ENCODE peak calls at places on chromosome 7, in four cellular contexts. H, L, R and D are unnamed samples.

GRCh38 chr7:47737606-47738005 is 155.7 kb upstream of the TNS3 start:
- DNase-seq in R (no peak), L (no peak), H (no peak), D (no peak)

GRCh38 chr7:824106-824505 is 8.2 kb upstream of the SUN1 start:
- DNase-seq in L (no peak), H (no peak), R (no peak), D (no peak)

GRCh38 chr7:106284516-106285050 is at the start of gene NAMPT:
- DNase-seq in H (peak), L (no peak), R (peak), D (peak)

GRCh38 chr7:40133561-40134427 is 628 bp downstream of the MPLKIP start:
- DNase-seq in H (no peak), L (peak), R (no peak), D (peak)

GRCh38 chr7:106504207-106504606 is 156.8 kb downstream of the CCDC71L start:
- DNase-seq in R (no peak), H (no peak), L (no peak), D (no peak)

GRCh38 chr7:121369462-121369861 is 26.6 kb downstream of the FAM3C start:
- DNase-seq in H (no peak), R (no peak), L (peak), D (no peak)

GRCh38 chr7:134593530-134594392 is 44.9 kb downstream of the AKR1B15 start:
- DNase-seq in L (peak), H (no peak), R (peak), D (peak)

GRCh38 chr7:28979791-28980190 is 21.7 kb upstream of the TRIL start:
- DNase-seq in R (peak), L (no peak), H (no peak), D (no peak)

GRCh38 chr7:85162743-85163142 is 24.1 kb downstream of the SEMA3D start:
- DNase-seq in L (peak), R (no peak), H (no peak), D (no peak)

GRCh38 chr7:102064361-102065025 is 222.2 kb upstream of the SH2B2 start:
- DNase-seq in R (peak), H (peak), L (peak), D (peak)
- H3K4me3 ChIP-seq in R (no peak), H (no peak), L (no peak), D (no peak)

GRCh38 chr7:11552676-11553075 is 279.3 kb downstream of the THSD7A start:
- DNase-seq in R (no peak), H (no peak), L (no peak), D (no peak)

GRCh38 chr7:11557627-11558026 is 274.4 kb downstream of the THSD7A start:
- DNase-seq in H (peak), L (peak), R (no peak), D (peak)
- TF ChIP-seq CTCF in H (peak), L (peak), R (no peak), D (peak)

DNA sequence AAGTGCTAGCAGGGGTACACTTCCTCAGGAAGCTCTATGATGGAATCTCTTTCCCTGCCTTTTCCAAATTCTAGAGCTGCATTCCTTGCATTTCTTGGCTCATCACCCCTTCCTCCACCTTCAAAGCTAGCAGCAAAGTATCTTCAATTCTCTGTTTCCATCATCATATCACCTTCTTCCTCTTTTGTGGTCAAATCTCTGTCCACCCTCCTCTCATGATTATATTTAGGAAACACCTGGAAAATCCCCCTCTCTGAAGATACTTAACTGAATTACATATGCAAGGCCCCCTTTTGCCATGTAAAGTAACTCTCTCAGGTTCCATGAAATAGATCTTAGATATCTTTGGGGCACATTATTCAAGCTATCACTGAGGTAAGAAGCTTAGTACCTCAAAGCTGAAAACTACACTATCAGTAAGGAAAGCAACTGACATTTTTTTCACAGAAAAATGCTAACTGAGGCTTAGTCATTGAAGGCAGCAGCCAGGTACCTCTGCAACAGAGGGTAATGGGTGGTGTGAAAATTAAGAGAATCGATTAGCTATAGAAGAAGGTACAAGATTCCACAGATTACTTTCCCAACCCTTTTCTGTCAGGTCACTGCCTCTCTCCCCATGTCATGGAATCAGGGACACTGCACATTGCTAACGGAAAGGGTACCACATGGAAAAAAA is 197.3 kb downstream of the MACC1 start:
- DNase-seq in H (no peak), R (no peak), L (no peak), D (no peak)
- H3K4me3 ChIP-seq in H (no peak), R (no peak), L (no peak), D (no peak)

GRCh38 chr7:17991866-17992648 is 35.6 kb downstream of the PRPS1L1 start:
- DNase-seq in L (peak), H (peak), R (no peak), D (no peak)
- TF ChIP-seq CTCF in L (peak), H (peak), R (no peak), D (peak)

GRCh38 chr7:71424166-71424803 is 292.3 kb downstream of the GALNT17 start:
- DNase-seq in L (peak), R (no peak), H (no peak), D (no peak)

GRCh38 chr7:71414490-71414889 is 282.5 kb downstream of the GALNT17 start:
- DNase-seq in R (peak), H (peak), L (no peak), D (no peak)

GRCh38 chr7:71422104-71422503 is 290.2 kb downstream of the GALNT17 start:
- DNase-seq in H (no peak), R (no peak), L (no peak), D (no peak)

DNA sequence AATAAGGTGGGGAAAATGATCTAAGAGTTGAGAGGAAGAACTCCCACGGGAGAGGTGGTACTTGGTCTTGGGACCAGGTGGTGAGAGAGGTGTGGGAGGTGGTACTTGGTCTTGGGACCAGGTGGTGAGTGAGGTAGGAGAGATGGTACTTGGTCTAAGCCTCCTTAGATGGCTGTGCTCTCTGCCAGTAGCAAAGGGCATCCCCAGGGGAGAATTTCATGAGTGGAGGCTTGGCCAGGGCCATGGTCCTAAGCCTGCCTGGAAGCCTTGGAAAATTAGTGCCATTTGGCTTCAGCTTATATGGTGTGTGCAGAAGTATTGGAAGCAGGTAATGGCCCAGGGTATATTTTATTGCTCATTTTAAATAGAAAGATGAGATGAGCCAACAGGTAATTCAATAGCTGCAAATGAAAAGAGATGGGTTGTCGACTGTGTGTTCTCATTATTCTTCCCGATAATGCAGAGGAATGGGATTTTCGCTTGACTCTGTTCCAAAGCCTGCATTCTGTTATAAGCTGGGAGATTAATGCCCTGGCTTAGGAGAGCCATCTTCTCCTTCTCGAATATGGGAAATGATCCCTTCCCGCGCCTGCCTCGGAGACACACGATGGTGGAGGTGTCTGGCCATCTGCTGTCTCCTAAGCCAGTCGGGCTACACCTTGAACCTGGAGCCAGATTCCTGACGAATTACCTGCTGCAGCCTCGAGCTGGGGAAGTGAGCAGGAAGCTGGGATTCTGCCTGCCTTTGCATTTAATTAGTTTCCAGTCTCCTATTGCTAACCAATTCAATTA is 287.8 kb downstream of the GALNT17 start:
- DNase-seq in R (no peak), L (no peak), H (peak), D (no peak)
- H3K4me3 ChIP-seq in R (no peak), L (no peak), H (no peak), D (no peak)

GRCh38 chr7:128153436-128153835 is 87.6 kb upstream of the LEP start:
- DNase-seq in R (no peak), L (no peak), H (no peak), D (no peak)

GRCh38 chr7:128152721-128153120 is 88.4 kb upstream of the LEP start:
- DNase-seq in H (peak), R (no peak), L (no peak), D (no peak)

GRCh38 chr7:128151646-128152045 is 89.4 kb upstream of the LEP start:
- DNase-seq in L (no peak), H (no peak), R (no peak), D (no peak)

GRCh38 chr7:128148676-128149075 is 92.4 kb upstream of the LEP start:
- DNase-seq in H (no peak), R (no peak), L (no peak), D (peak)

DNA sequence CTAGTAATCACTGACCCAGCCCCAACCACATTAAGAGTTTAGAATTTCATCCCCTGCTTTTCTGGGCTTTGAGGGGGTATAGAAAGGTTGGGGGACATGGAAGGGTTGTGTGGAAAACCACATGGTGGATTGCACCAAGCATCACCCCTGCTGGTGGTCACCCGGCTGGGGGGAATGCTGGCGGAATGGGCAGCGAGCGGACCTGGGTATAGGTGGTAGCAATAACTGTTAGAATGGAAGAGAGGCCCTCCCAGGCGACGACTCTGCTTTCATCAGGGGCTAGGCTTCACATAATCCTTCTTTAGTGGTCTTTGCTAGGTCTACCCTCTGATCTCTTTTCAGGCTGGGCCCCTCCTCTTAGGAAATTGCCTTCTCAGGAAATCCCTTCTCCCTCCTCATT is 90.9 kb upstream of the LEP start:
- DNase-seq in R (no peak), H (no peak), L (no peak), D (no peak)
- TF ChIP-seq CTCF in R (no peak), H (no peak), L (no peak), D (no peak)

DNA sequence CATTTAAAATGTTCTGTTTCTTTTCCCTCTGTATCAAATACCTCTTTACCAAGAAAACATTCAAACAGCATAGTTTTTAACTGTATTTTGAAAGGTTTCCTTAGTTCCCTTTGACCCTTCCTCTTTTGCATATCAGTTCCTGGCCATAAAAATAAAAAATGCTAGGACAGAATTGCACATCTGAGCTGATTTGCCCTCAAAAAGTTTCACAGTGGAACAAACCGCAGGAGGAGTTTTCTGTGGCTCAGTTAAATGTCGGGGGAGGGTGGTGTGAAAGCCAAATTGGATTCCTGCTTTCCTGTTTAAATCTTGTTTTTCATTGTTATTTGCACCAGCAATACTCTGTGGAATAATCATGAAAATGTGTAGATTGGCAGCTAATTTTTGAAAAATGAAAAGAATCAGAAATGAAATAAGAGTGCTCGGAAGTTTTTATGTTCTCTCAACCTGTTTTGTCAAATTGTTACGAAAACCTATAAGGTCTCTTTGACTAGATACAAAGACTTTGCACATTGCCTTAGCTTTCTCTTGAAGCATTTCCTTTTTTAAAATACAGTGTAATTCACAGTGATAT is 8.2 kb downstream of the IKZF1 start:
- DNase-seq in R (no peak), L (no peak), H (no peak), D (no peak)
- H3K4me3 ChIP-seq in R (no peak), L (no peak), H (no peak), D (no peak)

GRCh38 chr7:30908681-30909080 is 3.0 kb upstream of the AQP1 start:
- DNase-seq in R (no peak), H (peak), L (no peak), D (no peak)
- TF ChIP-seq CTCF in R (no peak), H (peak), L (peak), D (no peak)